ENCODE peak calls at places on chromosomes 13 and 19, in nine cellular contexts. R is IMR-90; V is ELR; K is stimulated activated CD4-positive, alpha-beta T cell treated with anti-CD3 and anti-CD28 coated beads, Interleukin-4, amount 100 ng/mL, for 48 hours; A is choroid plexus epithelial cell; Q is anterior cingulate cortex; X is nephron progenitor cell; E is transverse colon; O is GM18507. U is an unnamed sample.

GRCh38 chr13:21176982-21177284 is 475 bp downstream of the MRPL57 start:
- DNase-seq in R (no peak), E (no peak), A (no peak), O (no peak), X (no peak), Q (no peak), V (no peak), K (peak), U (no peak)

GRCh38 chr13:31209172-31209818 is 9.5 kb downstream of the B3GLCT start:
- DNase-seq in A (peak), O (no peak), Q (peak), V (no peak), E (peak), X (peak), R (peak), K (no peak), U (no peak)

GRCh38 chr13:109243311-109243951 is 543.0 kb downstream of the IRS2 start:
- DNase-seq in A (peak), Q (no peak), X (no peak), O (no peak), V (peak), E (no peak), R (peak), K (no peak), U (no peak)

GRCh38 chr19:49749055-49749716 is 13.9 kb downstream of the TSKS start:
- DNase-seq in R (peak), O (no peak), Q (no peak), A (peak), V (peak), X (no peak), E (no peak), K (no peak), U (no peak)

GRCh38 chr13:100550433-100550832 is 38.2 kb downstream of the GGACT start:
- DNase-seq in K (no peak), R (peak), O (no peak), A (peak), X (no peak), E (no peak), Q (no peak), V (peak), U (no peak)

GRCh38 chr13:42280537-42280936 is 8.6 kb downstream of the AKAP11 start:
- DNase-seq in Q (no peak), X (no peak), A (no peak), O (no peak), E (no peak), R (no peak), K (no peak), V (no peak), U (no peak)

GRCh38 chr13:27622881-27623280 is 1.2 kb downstream of the POLR1D start:
- DNase-seq in K (no peak), V (no peak), A (no peak), O (no peak), R (no peak), X (no peak), E (no peak), Q (no peak), U (no peak)

GRCh38 chr19:20964798-20965197 is 41.7 kb downstream of the ZNF85 start:
- DNase-seq in O (no peak), E (no peak), Q (no peak), R (no peak), V (no peak), K (no peak), A (no peak), X (no peak), U (no peak)

GRCh38 chr19:50003810-50004419 is 21.3 kb downstream of the VRK3 start:
- DNase-seq in O (no peak), E (peak), X (no peak), K (no peak), A (peak), V (peak), Q (no peak), R (peak), U (no peak)

GRCh38 chr19:961866-962620 is 22.1 kb upstream of the WDR18 start:
- DNase-seq in A (peak), X (no peak), Q (no peak), K (no peak), R (peak), E (peak), O (no peak), V (peak), U (no peak)

GRCh38 chr19:58518261-58519086 is 1.1 kb downstream of the ZBTB45 start:
- DNase-seq in E (peak), Q (no peak), A (no peak), V (peak), X (no peak), R (no peak), O (no peak), K (no peak), U (no peak)

GRCh38 chr19:47272448-47273312 is 2.0 kb upstream of the INAFM1 start:
- DNase-seq in A (peak), Q (peak), X (no peak), O (no peak), V (peak), E (peak), K (no peak), R (no peak), U (no peak)

GRCh38 chr13:29511980-29512379 is 83.5 kb downstream of the SLC7A1 start:
- DNase-seq in Q (no peak), E (no peak), A (peak), R (peak), K (no peak), O (no peak), V (no peak), X (no peak), U (no peak)

GRCh38 chr19:3457531-3458228 is 22.6 kb downstream of the SMIM24 start:
- DNase-seq in A (no peak), Q (no peak), K (no peak), X (no peak), V (no peak), E (no peak), R (no peak), O (no peak), U (no peak)

GRCh38 chr19:46492841-46493235 is 2.8 kb downstream of the PNMA8B start:
- DNase-seq in O (no peak), A (no peak), Q (no peak), R (no peak), V (no peak), X (no peak), E (no peak), K (no peak), U (no peak)

GRCh38 chr19:50817941-50818858 is 5.4 kb downstream of the KLK1 start:
- DNase-seq in A (peak), K (peak), X (peak), V (no peak), E (peak), O (peak), R (no peak), Q (no peak), U (peak)

GRCh38 chr13:79745141-79745540 is 264.2 kb downstream of the NDFIP2 start:
- DNase-seq in R (no peak), O (no peak), V (no peak), E (no peak), X (no peak), K (no peak), Q (no peak), A (no peak), U (no peak)

GRCh38 chr19:1009043-1009975 is 9.1 kb downstream of the GRIN3B start:
- DNase-seq in A (no peak), R (peak), X (no peak), O (no peak), Q (no peak), E (peak), V (no peak), K (no peak), U (no peak)

GRCh38 chr13:95948646-95949045 is 104.6 kb downstream of the UGGT2 start:
- DNase-seq in Q (no peak), R (peak), V (peak), E (no peak), X (no peak), K (no peak), O (no peak), A (peak), U (no peak)

GRCh38 chr19:18785179-18786124 is 5.7 kb downstream of the COMP start:
- DNase-seq in O (peak), Q (no peak), R (peak), X (peak), V (peak), A (peak), K (peak), E (peak), U (no peak)

GRCh38 chr19:5093953-5094718 is 125.2 kb downstream of the KDM4B start:
- DNase-seq in X (no peak), R (no peak), E (no peak), V (no peak), K (no peak), O (no peak), Q (no peak), A (no peak), U (no peak)

GRCh38 chr19:584240-585001 is 5.3 kb upstream of the HCN2 start:
- DNase-seq in O (peak), V (peak), K (peak), A (peak), E (peak), X (peak), Q (peak), R (peak), U (no peak)

GRCh38 chr13:99386911-99387788 is 80.0 kb upstream of the GPR183 start:
- DNase-seq in E (peak), O (peak), R (no peak), Q (no peak), V (peak), A (peak), K (peak), X (peak), U (no peak)

GRCh38 chr19:54502518-54503048 is at the start of gene LAIR2:
- DNase-seq in V (no peak), E (no peak), R (no peak), O (no peak), K (no peak), A (no peak), X (no peak), Q (no peak), U (no peak)

GRCh38 chr13:76864259-76864658 is 21.9 kb downstream of the KCTD12 start:
- DNase-seq in V (no peak), E (no peak), A (no peak), X (no peak), O (no peak), R (no peak), K (no peak), Q (no peak), U (no peak)

GRCh38 chr13:112450567-112451240 is 74.5 kb downstream of the SPACA7 start:
- DNase-seq in O (no peak), X (no peak), A (no peak), V (no peak), K (no peak), Q (no peak), R (no peak), E (no peak), U (peak)

GRCh38 chr19:33796164-33797100 is at the start of gene KCTD15:
- DNase-seq in V (peak), O (no peak), R (peak), E (peak), X (peak), Q (no peak), A (peak), K (no peak), U (peak)

GRCh38 chr19:13906525-13906904 is 514 bp downstream of the CC2D1A start:
- DNase-seq in A (peak), Q (no peak), O (no peak), X (no peak), V (peak), E (peak), R (no peak), K (no peak), U (no peak)

GRCh38 chr19:1471514-1472107 is 7.4 kb downstream of the C19orf25 start:
- DNase-seq in V (peak), K (no peak), E (no peak), O (no peak), Q (peak), A (no peak), R (no peak), X (no peak), U (no peak)

GRCh38 chr13:95247857-95248256 is 53.4 kb downstream of the ABCC4 start:
- DNase-seq in V (no peak), K (no peak), E (no peak), O (no peak), Q (no peak), X (no peak), A (no peak), R (no peak), U (no peak)

GRCh38 chr19:42284641-42285341 is 15.7 kb downstream of the CIC start:
- DNase-seq in O (no peak), Q (no peak), K (no peak), X (no peak), V (peak), A (no peak), E (no peak), R (no peak), U (no peak)

GRCh38 chr13:109465151-109465550 is 321.2 kb downstream of the IRS2 start:
- DNase-seq in V (no peak), R (peak), A (peak), E (no peak), K (no peak), Q (no peak), X (no peak), O (no peak), U (no peak)

GRCh38 chr13:99067160-99067985 is 89.5 kb upstream of the DOCK9 start:
- DNase-seq in X (no peak), O (no peak), E (no peak), R (peak), V (peak), A (peak), Q (no peak), K (no peak), U (no peak)

GRCh38 chr19:39733841-39734240 is 4.0 kb downstream of the CLC start:
- DNase-seq in V (no peak), O (no peak), R (no peak), E (no peak), Q (no peak), X (no peak), A (no peak), K (no peak), U (no peak)

GRCh38 chr13:107516517-107516916 is 698.8 kb downstream of the LIG4 start:
- DNase-seq in R (peak), E (no peak), K (no peak), A (no peak), X (no peak), V (no peak), O (no peak), Q (no peak), U (no peak)

GRCh38 chr13:65653548-65654078 is 1576.5 kb downstream of the PCDH9 start:
- DNase-seq in V (peak), O (no peak), A (no peak), K (no peak), Q (no peak), X (no peak), R (no peak), E (no peak), U (no peak)

GRCh38 chr13:23707674-23708073 is 137.5 kb downstream of the TNFRSF19 start:
- DNase-seq in V (peak), R (peak), X (no peak), Q (no peak), O (no peak), K (no peak), E (no peak), A (peak), U (no peak)